ENCODE peak calls at places on chromosomes 4 and X, in six cellular contexts. F is endothelial cell of umbilical vein, E is astrocyte, M is fibroblast of lung, T is SK-N-SH, Q is hepatocyte. Y is an unnamed sample.
A peak's percentile ranks its signal among the peaks of the same experiment; 100 is the strongest.

GRCh38 chr4:153785830-153786721 is 2.8 kb downstream of the SFRP2 start:
- DNase-seq in F (peak; percentile 20), E (peak; percentile 30), M (peak; percentile 55), T (peak; percentile 34), Q (no peak), Y (no peak)

GRCh38 chrX:131783555-131784338 is 239.4 kb upstream of the STK26 start:
- DNase-seq in F (no peak), E (peak; percentile 64), M (no peak), T (no peak), Q (no peak), Y (no peak)

GRCh38 chr4:156705291-156705690 is 266.3 kb downstream of the PDGFC start:
- DNase-seq in F (no peak), E (peak; percentile 74), M (peak; percentile 24), T (no peak), Q (no peak), Y (no peak)

GRCh38 chrX:145190801-145191389 is 56.4 kb upstream of the SPANXN1 start:
- DNase-seq in F (no peak), E (no peak), M (peak; percentile 0), T (peak; percentile 12), Q (peak; percentile 7), Y (no peak)

GRCh38 chrX:123563167-123563566 is 169.7 kb downstream of the THOC2 start:
- DNase-seq in F (no peak), E (no peak), M (no peak), T (no peak), Q (no peak), Y (no peak)

GRCh38 chrX:123807825-123808416 is 51.9 kb upstream of the XIAP start:
- DNase-seq in F (no peak), E (peak; percentile 18), M (peak; percentile 23), T (no peak), Q (no peak), Y (no peak)

GRCh38 chrX:48466696-48467095 is 3.4 kb downstream of the SLC38A5 start:
- DNase-seq in F (no peak), E (no peak), M (no peak), T (peak; percentile 41), Q (no peak), Y (peak; percentile 68)

GRCh38 chr4:1768367-1769034 is 24.6 kb upstream of the FGFR3 start:
- DNase-seq in F (no peak), E (no peak), M (no peak), T (no peak), Q (peak; percentile 73), Y (no peak)

GRCh38 chrX:15790766-15791380 is 589 bp downstream of the ZRSR2 start:
- DNase-seq in F (peak; percentile 40), E (no peak), M (peak; percentile 4), T (peak; percentile 17), Q (peak; percentile 4), Y (no peak)

GRCh38 chrX:17944833-17945497 is 83.9 kb upstream of the RAI2 start:
- DNase-seq in F (peak; percentile 1), E (no peak), M (peak; percentile 1), T (peak; percentile 15), Q (peak; percentile 15), Y (peak; percentile 45)

GRCh38 chr4:94523033-94523590 is 71.4 kb downstream of the PDLIM5 start:
- DNase-seq in F (no peak), E (no peak), M (peak; percentile 46), T (no peak), Q (no peak), Y (no peak)

GRCh38 chrX:56281789-56282188 is 49.6 kb downstream of the KLF8 start:
- DNase-seq in F (peak; percentile 20), E (no peak), M (peak; percentile 22), T (peak; percentile 3), Q (peak; percentile 15), Y (no peak)

GRCh38 chr4:101306764-101307615 is 40.3 kb downstream of the PPP3CA start:
- DNase-seq in F (no peak), E (peak; percentile 66), M (no peak), T (no peak), Q (no peak), Y (no peak)

GRCh38 chr4:113169368-113169767 is 119.9 kb downstream of the ANK2 start:
- DNase-seq in F (no peak), E (peak; percentile 16), M (no peak), T (no peak), Q (no peak), Y (no peak)

GRCh38 chr4:188254211-188254610 is 115.0 kb downstream of the TRIML1 start:
- DNase-seq in F (no peak), E (no peak), M (no peak), T (no peak), Q (no peak), Y (no peak)

GRCh38 chr4:186557486-186557885 is 2.1 kb upstream of the MTNR1A start:
- DNase-seq in F (no peak), E (peak; percentile 42), M (no peak), T (no peak), Q (no peak), Y (no peak)

GRCh38 chr4:5918331-5919030 is 25.6 kb upstream of the CRMP1 start:
- DNase-seq in F (no peak), E (no peak), M (no peak), T (no peak), Q (no peak), Y (no peak)

GRCh38 chr4:915595-915994 is 16.5 kb downstream of the GAK start:
- DNase-seq in F (peak; percentile 20), E (no peak), M (peak; percentile 22), T (no peak), Q (no peak), Y (no peak)

GRCh38 chr4:48243429-48243828 is 26.2 kb downstream of the TEC start:
- DNase-seq in F (no peak), E (no peak), M (no peak), T (no peak), Q (no peak), Y (no peak)

GRCh38 chr4:143133966-143134365 is 50.8 kb upstream of the USP38 start:
- DNase-seq in F (no peak), E (no peak), M (no peak), T (no peak), Q (peak; percentile 14), Y (no peak)

GRCh38 chr4:87118826-87119225 is 101.6 kb downstream of the KLHL8 start:
- DNase-seq in F (peak; percentile 56), E (peak; percentile 82), M (peak; percentile 87), T (peak; percentile 31), Q (no peak), Y (no peak)

GRCh38 chr4:155134136-155134535 is 74.3 kb upstream of the NPY2R start:
- DNase-seq in F (peak; percentile 54), E (no peak), M (no peak), T (no peak), Q (no peak), Y (no peak)

GRCh38 chr4:2817701-2818350 is 24.9 kb downstream of the SH3BP2 start:
- DNase-seq in F (peak; percentile 22), E (no peak), M (no peak), T (peak; percentile 95), Q (peak; percentile 86), Y (peak; percentile 85)

GRCh38 chr4:105122334-105122733 is 24.3 kb upstream of the TET2 start:
- DNase-seq in F (peak; percentile 13), E (peak; percentile 37), M (peak; percentile 12), T (no peak), Q (peak; percentile 37), Y (no peak)

GRCh38 chr4:100632163-100632562 is 114.3 kb upstream of the EMCN start:
- DNase-seq in F (no peak), E (no peak), M (no peak), T (no peak), Q (no peak), Y (no peak)

GRCh38 chrX:51857159-51857733 is 36.2 kb upstream of the MAGED1 start:
- DNase-seq in F (no peak), E (no peak), M (no peak), T (no peak), Q (no peak), Y (no peak)

GRCh38 chrX:51866156-51866555 is 27.3 kb upstream of the MAGED1 start:
- DNase-seq in F (no peak), E (peak; percentile 59), M (peak; percentile 34), T (no peak), Q (no peak), Y (no peak)

GRCh38 chrX:51860679-51861078 is 32.7 kb upstream of the MAGED1 start:
- DNase-seq in F (peak; percentile 22), E (peak; percentile 40), M (peak; percentile 45), T (peak; percentile 30), Q (peak; percentile 41), Y (no peak)

GRCh38 chrX:51867626-51868025 is 25.8 kb upstream of the MAGED1 start:
- DNase-seq in F (no peak), E (no peak), M (no peak), T (no peak), Q (no peak), Y (no peak)

DNA sequence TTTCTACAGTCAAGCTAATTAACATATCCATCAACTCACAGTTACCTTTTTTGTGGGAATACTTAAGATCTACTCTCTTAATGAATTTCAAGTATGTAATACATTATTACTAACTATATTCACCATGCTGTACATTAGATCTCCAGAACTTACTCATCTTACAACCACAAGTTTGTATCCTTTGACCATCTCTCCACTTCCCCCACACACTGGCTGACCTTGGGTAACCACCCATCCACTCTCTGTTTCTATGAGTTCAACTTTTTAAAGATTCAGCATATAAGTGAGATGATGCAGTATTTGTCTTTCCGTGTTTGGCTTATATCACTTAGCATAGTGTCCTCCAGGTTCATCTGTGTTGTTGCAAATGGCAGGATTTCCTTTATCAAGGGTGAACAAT is 30.5 kb upstream of the MAGED1 start:
- DNase-seq in F (no peak), E (no peak), M (no peak), T (no peak), Q (no peak), Y (no peak)
- H3K79me2 ChIP-seq in F (no peaks in the 10 kb centered on the region), E (peaks cover 27% of the 10 kb centered on the region), M (no peaks in the 10 kb centered on the region), T (no peaks in the 10 kb centered on the region), Q (peaks cover 41% of the 10 kb centered on the region), Y (peaks cover 84% of the 10 kb centered on the region)

GRCh38 chr4:42643685-42644084 is 13.2 kb downstream of the ATP8A1 start:
- DNase-seq in F (no peak), E (no peak), M (no peak), T (no peak), Q (no peak), Y (no peak)
- H3K79me2 ChIP-seq in F (no peaks in the 10 kb centered on the region), E (no peaks in the 10 kb centered on the region), M (no peaks in the 10 kb centered on the region), T (no peaks in the 10 kb centered on the region), Q (peaks cover 65% of the 10 kb centered on the region), Y (no peaks in the 10 kb centered on the region)

DNA sequence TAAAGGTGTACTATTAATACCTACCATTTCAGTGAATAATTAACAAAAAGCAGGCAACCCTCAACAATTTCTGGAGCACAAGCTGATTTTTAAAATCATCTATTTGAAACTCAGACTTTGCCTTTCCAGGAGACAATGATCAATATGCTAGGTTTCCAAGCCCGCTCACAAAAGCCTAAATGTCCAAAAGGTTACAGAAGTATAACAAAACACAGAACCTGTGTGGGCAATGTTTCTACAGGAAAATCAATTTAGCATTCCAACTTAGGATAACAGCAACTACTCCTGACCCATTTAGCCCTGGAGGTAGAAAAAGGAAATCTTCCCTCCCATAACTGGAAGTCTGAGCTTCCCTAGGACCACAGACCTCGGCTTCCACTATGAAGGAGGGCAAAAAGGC is 3.9 kb downstream of the TAB3 start:
- DNase-seq in F (no peak), E (no peak), M (no peak), T (no peak), Q (no peak), Y (no peak)
- H3K79me2 ChIP-seq in F (peaks cover 18% of the 10 kb centered on the region), E (peaks cover 69% of the 10 kb centered on the region), M (peaks cover 5% of the 10 kb centered on the region), T (peaks cover 52% of the 10 kb centered on the region), Q (peaks cover 78% of the 10 kb centered on the region), Y (peaks cover 63% of the 10 kb centered on the region)

DNA sequence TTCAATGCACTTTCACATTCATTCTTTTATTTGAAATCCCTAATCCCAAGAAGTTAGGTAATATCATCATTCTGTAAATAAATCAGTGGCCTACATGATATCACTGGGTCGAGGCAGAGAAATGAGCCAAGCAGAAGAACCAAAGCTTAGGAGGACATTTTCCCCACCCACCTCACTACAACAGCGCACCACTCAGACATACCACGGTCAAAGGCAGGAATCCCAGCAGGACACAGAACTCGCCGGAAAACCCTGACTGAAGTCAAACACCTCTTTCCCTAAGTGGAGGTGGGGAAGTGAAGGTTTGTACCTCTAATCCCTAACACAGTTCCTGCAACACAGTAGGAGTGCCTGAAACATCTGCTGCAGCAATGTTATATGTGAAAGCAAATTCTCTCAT is 21.5 kb downstream of the RELL1 start:
- DNase-seq in F (no peak), E (no peak), M (no peak), T (no peak), Q (no peak), Y (no peak)
- H3K79me2 ChIP-seq in F (peaks cover 49% of the 10 kb centered on the region), E (peaks cover 17% of the 10 kb centered on the region), M (peaks cover 3% of the 10 kb centered on the region), T (peaks cover 10% of the 10 kb centered on the region), Q (peaks cover 58% of the 10 kb centered on the region), Y (no peaks in the 10 kb centered on the region)

Y was measured in H1.